ENCODE peak calls at places on chromosome 6, in ten cellular contexts. H is brain pericyte; J is stimulated activated CD8-positive, alpha-beta memory T cell treated with anti-CD3 and anti-CD28 coated beads, Interleukin-7, amount 100 ng/mL, for 48 hours; Y is GM19239; F is ureter; N is effector CD8-positive, alpha-beta T cell; V is CD8-positive, alpha-beta memory T cell; R is NCI-H1417 treated with DMSO at 0.1 percent for 48 hours; U is D341Med; C is pancreas. L is an unnamed sample.
A peak's percentile ranks its signal among the peaks of the same experiment; 100 is the strongest.

GRCh38 chr6:75449625-75450206 is 43.9 kb downstream of the FILIP1 start:
- DNase-seq in C (no peak), Y (no peak), U (no peak), R (no peak), N (no peak), V (no peak), H (no peak), F (no peak), J (no peak), L (no peak)

GRCh38 chr6:1834231-1834630 is 224.5 kb downstream of the FOXC1 start:
- DNase-seq in H (no peak), F (no peak), Y (no peak), C (no peak), U (no peak), J (no peak), V (no peak), N (no peak), R (no peak), L (no peak)

GRCh38 chr6:27422651-27423332 is 34.2 kb downstream of the ZNF391 start:
- DNase-seq in F (no peak), V (no peak), H (no peak), U (no peak), C (no peak), Y (no peak), R (no peak), N (no peak), J (no peak), L (no peak)

GRCh38 chr6:15622045-15622750 is 40.6 kb downstream of the DTNBP1 start:
- DNase-seq in N (no peak), C (no peak), R (no peak), H (no peak), U (no peak), F (no peak), J (no peak), V (no peak), Y (no peak), L (no peak)

GRCh38 chr6:163254341-163254835 is 160.1 kb upstream of the QKI start:
- DNase-seq in J (no peak), F (no peak), N (no peak), H (no peak), U (no peak), Y (no peak), V (no peak), C (no peak), R (no peak), L (no peak)

GRCh38 chr6:109118955-109119354 is 23.6 kb downstream of the CEP57L1 start:
- DNase-seq in V (no peak), N (no peak), Y (no peak), F (no peak), C (no peak), J (no peak), U (no peak), R (no peak), H (no peak), L (no peak)

GRCh38 chr6:144055121-144055931 is 40.0 kb downstream of the SF3B5 start:
- DNase-seq in H (no peak), U (no peak), V (peak; percentile 78), F (no peak), R (no peak), Y (no peak), J (peak; percentile 48), N (no peak), C (no peak), L (no peak)

GRCh38 chr6:24844061-24844460 is 45.3 kb upstream of the ARMH2 start:
- DNase-seq in J (no peak), H (no peak), V (no peak), N (no peak), C (no peak), R (no peak), F (no peak), U (no peak), Y (no peak), L (no peak)

GRCh38 chr6:115976321-115976870 is 84.3 kb downstream of the FRK start:
- DNase-seq in H (no peak), R (no peak), F (no peak), C (no peak), Y (no peak), N (no peak), U (no peak), V (no peak), J (no peak), L (no peak)

GRCh38 chr6:148203970-148204369 is 138.7 kb upstream of the SASH1 start:
- DNase-seq in C (no peak), H (no peak), J (peak; percentile 55), V (peak; percentile 51), U (no peak), R (no peak), Y (peak; percentile 42), N (peak; percentile 2), F (no peak), L (no peak)

GRCh38 chr6:79818471-79818870 is 128.9 kb downstream of the ELOVL4 start:
- DNase-seq in J (no peak), F (no peak), N (no peak), R (no peak), U (no peak), C (no peak), Y (no peak), H (no peak), V (no peak), L (no peak)

GRCh38 chr6:6586671-6587526 is 1.6 kb upstream of the LY86 start:
- DNase-seq in Y (no peak), C (no peak), U (no peak), R (no peak), V (no peak), J (no peak), F (no peak), N (no peak), H (no peak), L (no peak)

GRCh38 chr6:12258591-12258990 is 31.6 kb upstream of the EDN1 start:
- DNase-seq in J (no peak), R (no peak), F (no peak), C (no peak), Y (no peak), H (no peak), V (no peak), N (no peak), U (no peak), L (no peak)